ENCODE peak calls at places on chromosomes 13 and 19, in nine cellular contexts. E, O, T, C, Q, W, P, F and H are unnamed samples.

GRCh38 chr13:49262634-49263033 is 14.9 kb downstream of the CDADC1 start:
- DNase-seq in E (no peak), O (no peak), T (no peak), C (no peak), Q (no peak), W (no peak), P (no peak), F (no peak), H (no peak)

GRCh38 chr13:30615851-30616311 is 1.8 kb upstream of the USPL1 start:
- DNase-seq in E (peak), O (peak), T (no peak), C (no peak), Q (no peak), W (no peak), P (no peak), F (no peak), H (peak)

GRCh38 chr13:64154514-64154913 is 2738.9 kb upstream of the PCDH20 start:
- DNase-seq in E (no peak), O (peak), T (no peak), C (peak), Q (no peak), W (no peak), P (no peak), F (no peak), H (peak)

GRCh38 chr19:12628040-12629022 is 17.6 kb downstream of the ZNF791 start:
- DNase-seq in E (peak), O (peak), T (no peak), C (peak), Q (no peak), W (no peak), P (no peak), F (no peak), H (no peak)

GRCh38 chr13:74074723-74075122 is 59.5 kb downstream of the KLF12 start:
- DNase-seq in E (no peak), O (peak), T (no peak), C (no peak), Q (no peak), W (no peak), P (no peak), F (no peak), H (no peak)

GRCh38 chr13:67763316-67763715 is 533.2 kb upstream of the PCDH9 start:
- DNase-seq in E (no peak), O (no peak), T (no peak), C (peak), Q (no peak), W (no peak), P (no peak), F (no peak), H (no peak)

GRCh38 chr19:1446713-1447564 is 3.0 kb upstream of the APC2 start:
- DNase-seq in E (no peak), O (no peak), T (no peak), C (peak), Q (no peak), W (no peak), P (peak), F (no peak), H (no peak)

GRCh38 chr19:29299416-29300380 is 86.7 kb upstream of the UQCRFS1 start:
- DNase-seq in E (no peak), O (no peak), T (no peak), C (no peak), Q (no peak), W (no peak), P (no peak), F (no peak), H (no peak)

GRCh38 chr13:94362411-94362909 is 117.0 kb downstream of the DCT start:
- DNase-seq in E (peak), O (peak), T (peak), C (peak), Q (peak), W (peak), P (peak), F (peak), H (peak)

GRCh38 chr19:48933382-48933932 is at the start of gene DHDH:
- DNase-seq in E (peak), O (peak), T (no peak), C (peak), Q (peak), W (peak), P (peak), F (peak), H (no peak)

GRCh38 chr19:38115264-38115802 is 108.7 kb downstream of the DPF1 start:
- DNase-seq in E (no peak), O (no peak), T (no peak), C (no peak), Q (no peak), W (no peak), P (no peak), F (no peak), H (no peak)

GRCh38 chr19:2385053-2385721 is 25.1 kb downstream of the TMPRSS9 start:
- DNase-seq in E (no peak), O (peak), T (no peak), C (peak), Q (no peak), W (peak), P (peak), F (no peak), H (peak)

GRCh38 chr13:83876546-83876945 is 5.7 kb downstream of the SLITRK1 start:
- DNase-seq in E (peak), O (no peak), T (no peak), C (no peak), Q (no peak), W (no peak), P (no peak), F (no peak), H (no peak)

GRCh38 chr13:101408154-101408553 is 8.2 kb downstream of the NALCN start:
- DNase-seq in E (no peak), O (no peak), T (no peak), C (no peak), Q (no peak), W (no peak), P (no peak), F (no peak), H (no peak)

GRCh38 chr13:89457977-89458376 is 1786.8 kb downstream of the SLITRK5 start:
- DNase-seq in E (no peak), O (peak), T (no peak), C (no peak), Q (no peak), W (no peak), P (no peak), F (no peak), H (no peak)

GRCh38 chr19:33404506-33404905 is 31.0 kb downstream of the CEBPG start:
- DNase-seq in E (no peak), O (no peak), T (no peak), C (no peak), Q (no peak), W (no peak), P (no peak), F (no peak), H (no peak)

GRCh38 chr19:17296278-17296677 is 6.9 kb downstream of the ABHD8 start:
- DNase-seq in E (no peak), O (no peak), T (no peak), C (no peak), Q (no peak), W (no peak), P (no peak), F (no peak), H (no peak)

GRCh38 chr13:36293497-36293896 is 4.1 kb downstream of the CCDC169 start:
- DNase-seq in E (no peak), O (no peak), T (no peak), C (no peak), Q (no peak), W (no peak), P (no peak), F (no peak), H (no peak)

GRCh38 chr19:35078807-35079206 is 36.8 kb upstream of the FXYD3 start:
- DNase-seq in E (no peak), O (no peak), T (no peak), C (no peak), Q (no peak), W (no peak), P (no peak), F (no peak), H (no peak)

GRCh38 chr19:21092107-21092506 is 10.1 kb downstream of the ZNF714 start:
- DNase-seq in E (no peak), O (peak), T (no peak), C (no peak), Q (no peak), W (peak), P (no peak), F (no peak), H (peak)

GRCh38 chr13:110957181-110957884 is 42.5 kb upstream of the ANKRD10 start:
- DNase-seq in E (no peak), O (peak), T (peak), C (peak), Q (no peak), W (no peak), P (no peak), F (no peak), H (no peak)

GRCh38 chr19:53624776-53625540 is 6.8 kb upstream of the DPRX start:
- DNase-seq in E (no peak), O (no peak), T (no peak), C (no peak), Q (no peak), W (no peak), P (no peak), F (no peak), H (no peak)

GRCh38 chr13:44271915-44272341 is 101.7 kb upstream of the SERP2 start:
- DNase-seq in E (no peak), O (peak), T (no peak), C (no peak), Q (peak), W (no peak), P (no peak), F (peak), H (no peak)

GRCh38 chr19:58382997-58383603 is 2.3 kb upstream of the ZNF837 start:
- DNase-seq in E (no peak), O (no peak), T (no peak), C (no peak), Q (no peak), W (no peak), P (no peak), F (no peak), H (no peak)

GRCh38 chr19:58381460-58382220 is 810 bp upstream of the ZNF837 start:
- DNase-seq in E (no peak), O (no peak), T (no peak), C (no peak), Q (no peak), W (no peak), P (no peak), F (no peak), H (no peak)

GRCh38 chr19:58380736-58381459 is at the start of gene ZNF837:
- DNase-seq in E (peak), O (peak), T (peak), C (peak), Q (peak), W (peak), P (peak), F (peak), H (peak)

GRCh38 chr19:58379276-58379675 is 1.6 kb downstream of the ZNF837 start:
- DNase-seq in E (no peak), O (no peak), T (no peak), C (no peak), Q (no peak), W (no peak), P (no peak), F (no peak), H (no peak)

DNA sequence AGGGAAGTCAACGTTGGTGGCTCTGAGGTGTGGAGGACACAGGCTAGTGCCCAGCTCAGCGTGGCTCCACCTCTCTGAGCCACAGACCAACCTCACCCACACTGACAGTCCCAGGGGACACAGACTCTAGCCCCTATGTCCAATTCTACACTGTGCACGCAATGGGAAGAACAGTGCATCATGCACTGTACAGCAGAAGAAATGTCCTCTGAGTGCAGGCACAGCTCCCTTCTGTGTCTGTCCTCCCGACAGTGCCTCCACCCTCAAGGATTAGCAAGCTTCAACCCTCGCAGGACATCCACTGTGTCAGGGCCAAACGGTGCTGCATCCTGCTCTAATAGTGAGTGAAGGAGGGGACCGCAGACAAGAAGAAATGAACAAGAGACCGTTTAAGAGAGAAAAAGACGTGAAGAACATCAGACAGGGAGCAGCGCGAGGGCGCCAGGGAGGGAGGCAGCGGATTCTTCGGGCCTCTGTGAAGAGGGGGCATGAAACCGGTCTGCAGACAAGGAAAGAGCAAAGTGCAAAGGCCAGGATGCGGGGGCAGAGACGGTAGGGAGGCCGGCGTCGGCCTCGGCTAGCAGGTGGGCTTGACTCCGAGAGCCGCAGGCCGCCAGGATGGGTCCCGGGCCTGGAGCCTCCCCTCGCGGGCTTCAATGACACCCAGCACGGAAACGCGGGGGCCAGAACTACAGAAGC is 644 bp downstream of the ZNF837 start:
- DNase-seq in E (peak), O (no peak), T (no peak), C (no peak), Q (no peak), W (no peak), P (no peak), F (no peak), H (no peak)
- H3K4me3 ChIP-seq in E (peak), O (peak), T (peak), C (peak), Q (peak), W (peak), P (peak), F (peak), H (peak)

GRCh38 chr19:5966215-5966614 is 11.7 kb downstream of the RANBP3 start:
- DNase-seq in E (no peak), O (peak), T (no peak), C (no peak), Q (no peak), W (peak), P (no peak), F (peak), H (no peak)

GRCh38 chr19:5966941-5967340 is 11.0 kb downstream of the RANBP3 start:
- DNase-seq in E (no peak), O (no peak), T (no peak), C (no peak), Q (no peak), W (no peak), P (no peak), F (no peak), H (no peak)

GRCh38 chr19:5968431-5969373 is 9.2 kb downstream of the RANBP3 start:
- DNase-seq in E (no peak), O (no peak), T (no peak), C (peak), Q (no peak), W (peak), P (no peak), F (no peak), H (no peak)

GRCh38 chr19:5967994-5968430 is 9.9 kb downstream of the RANBP3 start:
- DNase-seq in E (peak), O (peak), T (no peak), C (peak), Q (peak), W (peak), P (peak), F (peak), H (peak)

DNA sequence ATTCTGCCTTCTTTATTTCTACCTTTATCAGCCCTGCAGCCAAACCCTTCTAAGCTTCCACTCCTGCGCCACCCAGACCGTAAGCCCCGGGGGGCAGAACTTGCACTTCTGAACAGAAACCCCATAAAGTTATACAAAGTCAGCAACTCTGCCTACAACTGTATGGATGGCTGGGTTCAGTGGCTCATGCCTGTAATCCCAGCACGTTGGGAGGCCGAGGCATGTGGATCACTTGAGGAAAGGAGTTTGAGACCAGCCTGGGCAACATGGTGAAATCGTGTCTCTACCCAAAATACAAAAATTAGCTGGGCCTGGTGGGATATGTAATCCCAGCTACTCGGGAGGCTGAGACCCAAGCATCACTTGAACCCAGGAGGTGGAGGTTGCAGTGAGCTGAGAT is 10.4 kb downstream of the RANBP3 start:
- DNase-seq in E (no peak), O (no peak), T (no peak), C (no peak), Q (no peak), W (no peak), P (no peak), F (no peak), H (no peak)
- H3K4me3 ChIP-seq in E (no peak), O (no peak), T (no peak), C (no peak), Q (no peak), W (no peak), P (no peak), F (no peak), H (no peak)

GRCh38 chr19:30656520-30657100 is 284.4 kb downstream of the ZNF536 start:
- DNase-seq in E (no peak), O (no peak), T (peak), C (no peak), Q (no peak), W (no peak), P (no peak), F (no peak), H (no peak)
- H3K4me3 ChIP-seq in E (no peak), O (no peak), T (no peak), C (no peak), Q (no peak), W (no peak), P (no peak), F (no peak), H (no peak)

GRCh38 chr13:79404361-79404760 is 1.7 kb downstream of the RBM26 start:
- DNase-seq in E (peak), O (no peak), T (no peak), C (no peak), Q (no peak), W (no peak), P (peak), F (no peak), H (no peak)

GRCh38 chr13:79402074-79402635 is 3.9 kb downstream of the RBM26 start:
- DNase-seq in E (no peak), O (no peak), T (no peak), C (no peak), Q (no peak), W (no peak), P (no peak), F (no peak), H (no peak)

GRCh38 chr13:79403113-79403512 is 2.9 kb downstream of the RBM26 start:
- DNase-seq in E (no peak), O (no peak), T (no peak), C (no peak), Q (no peak), W (no peak), P (no peak), F (no peak), H (no peak)

GRCh38 chr13:79401259-79402071 is 4.6 kb downstream of the RBM26 start:
- DNase-seq in E (peak), O (no peak), T (no peak), C (no peak), Q (no peak), W (no peak), P (no peak), F (no peak), H (no peak)

GRCh38 chr13:79402679-79403078 is 3.4 kb downstream of the RBM26 start:
- DNase-seq in E (no peak), O (no peak), T (no peak), C (no peak), Q (no peak), W (no peak), P (no peak), F (no peak), H (no peak)
- H3K4me3 ChIP-seq in E (peak), O (no peak), T (no peak), C (peak), Q (no peak), W (no peak), P (peak), F (no peak), H (no peak)